ENCODE peak calls at places on chromosome 11, in nine cellular contexts. N, A, I, Y, S, C, V, J and X are unnamed samples.

GRCh38 chr11:68189082-68189481 is 24.0 kb downstream of the KMT5B start:
- DNase-seq in N (no peak), A (no peak), I (no peak), Y (no peak), S (no peak), C (no peak), V (no peak), J (no peak), X (no peak)

GRCh38 chr11:74932797-74933196 is 16.1 kb downstream of the XRRA1 start:
- DNase-seq in N (no peak), A (no peak), I (no peak), Y (no peak), S (no peak), C (no peak), V (no peak), J (no peak), X (no peak)

GRCh38 chr11:92762175-92762574 is 207.3 kb upstream of the MTNR1B start:
- DNase-seq in N (no peak), A (no peak), I (no peak), Y (no peak), S (no peak), C (no peak), V (no peak), J (no peak), X (no peak)

GRCh38 chr11:7592706-7593105 is 78.9 kb downstream of the PPFIBP2 start:
- DNase-seq in N (no peak), A (peak), I (no peak), Y (no peak), S (no peak), C (no peak), V (no peak), J (no peak), X (no peak)

GRCh38 chr11:73951797-73952196 is 971 bp downstream of the DNAJB13 start:
- DNase-seq in N (no peak), A (no peak), I (no peak), Y (no peak), S (peak), C (no peak), V (no peak), J (no peak), X (no peak)

GRCh38 chr11:3879967-3880542 is 24.6 kb downstream of the STIM1 start:
- DNase-seq in N (no peak), A (no peak), I (no peak), Y (no peak), S (no peak), C (no peak), V (no peak), J (no peak), X (no peak)

GRCh38 chr11:47533690-47534135 is 19.2 kb downstream of the CELF1 start:
- DNase-seq in N (no peak), A (peak), I (no peak), Y (no peak), S (no peak), C (no peak), V (no peak), J (no peak), X (no peak)

GRCh38 chr11:45250035-45250693 is 36.0 kb downstream of the SYT13 start:
- DNase-seq in N (no peak), A (no peak), I (no peak), Y (no peak), S (no peak), C (no peak), V (no peak), J (no peak), X (no peak)

GRCh38 chr11:64887234-64887756 is 8.9 kb upstream of the EHD1 start:
- DNase-seq in N (no peak), A (no peak), I (no peak), Y (no peak), S (no peak), C (peak), V (no peak), J (no peak), X (no peak)

GRCh38 chr11:116930177-116930576 is 92.8 kb upstream of the APOA1 start:
- DNase-seq in N (no peak), A (peak), I (no peak), Y (no peak), S (peak), C (no peak), V (no peak), J (peak), X (no peak)

GRCh38 chr11:60786811-60787567 is 1.9 kb downstream of the MS4A10 start:
- DNase-seq in N (no peak), A (peak), I (no peak), Y (no peak), S (no peak), C (peak), V (peak), J (no peak), X (peak)

GRCh38 chr11:22903782-22904181 is 43.5 kb upstream of the CCDC179 start:
- DNase-seq in N (no peak), A (no peak), I (no peak), Y (no peak), S (no peak), C (no peak), V (no peak), J (no peak), X (no peak)

GRCh38 chr11:95230054-95231034 is 658 bp downstream of the SESN3 start:
- DNase-seq in N (peak), A (peak), I (peak), Y (no peak), S (peak), C (peak), V (no peak), J (peak), X (no peak)

GRCh38 chr11:55719608-55720160 is 53.6 kb upstream of the OR5D13 start:
- DNase-seq in N (no peak), A (no peak), I (no peak), Y (no peak), S (no peak), C (no peak), V (no peak), J (no peak), X (no peak)

GRCh38 chr11:75562836-75563484 is 907 bp downstream of the SERPINH1 start:
- DNase-seq in N (peak), A (peak), I (peak), Y (no peak), S (peak), C (no peak), V (peak), J (peak), X (peak)